ENCODE peak calls at places on chromosomes 5 and 9, in four cellular contexts. N is activated T-helper 9 cell treated with anti-CD3 and anti-CD28 coated beads, Interleukin-2, amount 50 U/mL, for 16 hours; C is IMR-90; R is NCI-H1105. Y is an unnamed sample.

GRCh38 chr5:89213584-89213983 is 330.6 kb upstream of the MEF2C start:
- DNase-seq in N (no peak), C (peak), R (no peak), Y (no peak)

GRCh38 chr9:98099346-98099745 is 19.7 kb downstream of the TRIM14 start:
- DNase-seq in N (no peak), C (no peak), R (no peak), Y (no peak)

GRCh38 chr5:1443991-1444360 is 1.3 kb downstream of the SLC6A3 start:
- DNase-seq in N (no peak), C (no peak), R (no peak), Y (no peak)

GRCh38 chr9:27425827-27426716 is 98.0 kb upstream of the IFNK start:
- DNase-seq in N (no peak), C (no peak), R (no peak), Y (no peak)

GRCh38 chr5:2797160-2797559 is 45.7 kb upstream of the IRX2 start:
- DNase-seq in N (no peak), C (no peak), R (peak), Y (peak)

GRCh38 chr9:88682431-88682831 is 147.5 kb downstream of the NXNL2 start:
- DNase-seq in N (no peak), C (no peak), R (no peak), Y (no peak)

GRCh38 chr5:139295692-139296091 is 2.2 kb downstream of the MATR3 start:
- DNase-seq in N (no peak), C (peak), R (no peak), Y (no peak)

GRCh38 chr9:86796671-86797070 is 150.6 kb downstream of the GAS1 start:
- DNase-seq in N (no peak), C (no peak), R (no peak), Y (no peak)

GRCh38 chr5:95822408-95823240 is at the start of gene GLRX:
- DNase-seq in N (no peak), C (peak), R (peak), Y (no peak)

GRCh38 chr9:88418715-88419540 is 30.7 kb downstream of the SPIN1 start:
- DNase-seq in N (no peak), C (no peak), R (no peak), Y (no peak)

GRCh38 chr5:115069087-115069968 is 100.4 kb downstream of the TRIM36 start:
- DNase-seq in N (no peak), C (peak), R (peak), Y (no peak)

GRCh38 chr5:158174918-158175663 is 316.1 kb upstream of the CLINT1 start:
- DNase-seq in N (no peak), C (peak), R (peak), Y (no peak)

GRCh38 chr9:36237230-36237629 is 21.0 kb downstream of the GNE start:
- DNase-seq in N (no peak), C (no peak), R (no peak), Y (no peak)

GRCh38 chr5:65883461-65883860 is 42.9 kb upstream of the ERBIN start:
- DNase-seq in N (no peak), C (no peak), R (no peak), Y (no peak)

GRCh38 chr5:39080597-39081204 is 6.5 kb upstream of the RICTOR start:
- DNase-seq in N (no peak), C (peak), R (peak), Y (no peak)

GRCh38 chr9:136021171-136021890 is 60.2 kb upstream of the UBAC1 start:
- DNase-seq in N (no peak), C (no peak), R (no peak), Y (no peak)

GRCh38 chr5:162372265-162372664 is 304.7 kb downstream of the GABRG2 start:
- DNase-seq in N (no peak), C (no peak), R (no peak), Y (no peak)

GRCh38 chr9:99666571-99666970 is 155.1 kb upstream of the NR4A3 start:
- DNase-seq in N (no peak), C (no peak), R (peak), Y (no peak)

GRCh38 chr9:133958756-133959155 is 33.4 kb downstream of the VAV2 start:
- DNase-seq in N (no peak), C (no peak), R (no peak), Y (no peak)

GRCh38 chr5:157947156-157947555 is 88.2 kb upstream of the CLINT1 start:
- DNase-seq in N (no peak), C (no peak), R (no peak), Y (no peak)

GRCh38 chr5:176648467-176649194 is 1.3 kb downstream of the TSPAN17 start:
- DNase-seq in N (no peak), C (no peak), R (no peak), Y (no peak)

GRCh38 chr5:65163698-65164097 is 318.0 kb downstream of the ADAMTS6 start:
- DNase-seq in N (no peak), C (peak), R (no peak), Y (no peak)

Y was measured in NCI-H187 treated with DMSO at 0.1 percent for 48 hours.